ENCODE peak calls at places on chromosomes 3 and 15, in eight cellular contexts. C is fibroblast of the aortic adventitia, B is fibroblast of mammary gland, F is psoas muscle, N is GM12865, X is SK-N-SH, T is adrenal gland, H is kidney epithelial cell. S is an unnamed sample.

GRCh38 chr3:10706156-10707088 is 109.6 kb upstream of the SLC6A11 start:
- DNase-seq in C (no peak), B (no peak), F (no peak), N (no peak), X (peak; percentile 49), T (no peak), H (no peak), S (no peak)

GRCh38 chr15:59222906-59223579 is 16.4 kb downstream of the LDHAL6B start:
- DNase-seq in C (no peak), B (no peak), F (no peak), N (no peak), X (no peak), T (no peak), H (no peak), S (no peak)

GRCh38 chr3:175150812-175151411 is 291.8 kb downstream of the NAALADL2 start:
- DNase-seq in C (no peak), B (no peak), F (no peak), N (no peak), X (no peak), T (no peak), H (peak; percentile 31), S (no peak)

GRCh38 chr3:78912217-78912616 is 855.6 kb downstream of the ROBO1 start:
- DNase-seq in C (no peak), B (no peak), F (no peak), N (no peak), X (peak; percentile 4), T (no peak), H (no peak), S (no peak)

GRCh38 chr3:159741281-159741680 is 247.4 kb upstream of the IL12A start:
- DNase-seq in C (no peak), B (no peak), F (no peak), N (no peak), X (no peak), T (no peak), H (no peak), S (no peak)

GRCh38 chr15:34753236-34753894 is 1.4 kb downstream of the GJD2 start:
- DNase-seq in C (peak; percentile 50), B (peak; percentile 63), F (no peak), N (no peak), X (no peak), T (peak; percentile 47), H (peak; percentile 9), S (peak; percentile 4)

GRCh38 chr3:155236473-155236872 is 57.0 kb downstream of the STRIT1 start:
- DNase-seq in C (no peak), B (peak; percentile 31), F (no peak), N (no peak), X (no peak), T (no peak), H (no peak), S (no peak)

GRCh38 chr3:67564973-67565372 is 89.4 kb downstream of the SUCLG2 start:
- DNase-seq in C (no peak), B (no peak), F (no peak), N (no peak), X (no peak), T (no peak), H (no peak), S (no peak)

GRCh38 chr15:67838789-67839332 is 984 bp downstream of the RNU6-1 start:
- DNase-seq in C (no peak), B (no peak), F (peak; percentile 68), N (no peak), X (peak; percentile 75), T (peak; percentile 74), H (no peak), S (no peak)

GRCh38 chr15:97963779-97964178 is 3.3 kb downstream of the ARRDC4 start:
- DNase-seq in C (no peak), B (no peak), F (no peak), N (no peak), X (no peak), T (no peak), H (no peak), S (no peak)

GRCh38 chr15:88636654-88637053 is 2.2 kb upstream of the ISG20 start:
- DNase-seq in C (no peak), B (no peak), F (no peak), N (no peak), X (no peak), T (no peak), H (no peak), S (no peak)

GRCh38 chr3:13548696-13549512 is at the start of gene FBLN2:
- DNase-seq in C (peak; percentile 46), B (no peak), F (peak; percentile 66), N (no peak), X (peak; percentile 99), T (no peak), H (no peak), S (no peak)

GRCh38 chr15:57184502-57184901 is 191.8 kb upstream of the CGNL1 start:
- DNase-seq in C (no peak), B (peak; percentile 20), F (no peak), N (no peak), X (peak; percentile 12), T (no peak), H (no peak), S (no peak)
- H3K4me3 ChIP-seq in C (no peak overlapping the region), B (no peak overlapping the region), F (no peak overlapping the region), N (no peak overlapping the region), X (no peak overlapping the region), T (no peak overlapping the region), H (no peak overlapping the region), S (no peak overlapping the region)

DNA sequence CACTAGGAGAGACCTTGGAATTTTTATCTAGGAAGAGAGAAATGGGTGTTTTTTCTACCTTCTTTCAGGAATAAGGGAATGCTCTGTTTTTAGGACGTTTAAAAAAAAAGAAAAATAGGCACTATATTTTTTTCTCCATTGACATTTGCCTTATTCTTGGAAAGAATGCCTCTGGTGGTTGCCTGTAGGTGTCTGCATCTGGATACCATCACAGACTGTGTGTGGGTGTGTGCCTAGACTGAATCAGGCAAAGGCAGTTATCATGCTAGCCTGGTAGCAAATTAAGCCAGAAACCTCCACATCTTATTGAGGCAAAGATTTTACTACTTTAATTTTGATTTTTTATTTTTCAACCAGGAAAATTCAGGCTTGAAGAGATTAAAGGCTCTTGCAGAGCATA is 513.6 kb upstream of the KCNMB2 start:
- DNase-seq in C (peak; percentile 54), B (peak; percentile 55), F (no peak), N (no peak), X (no peak), T (no peak), H (no peak), S (no peak)
- TF ChIP-seq CTCF in C (no peak), B (peak; percentile 31), F (no peak), N (no peak), X (no peak), T (no peak), H (no peak), S (no peak)

GRCh38 chr3:126666002-126666401 is 11.1 kb upstream of the TXNRD3 start:
- DNase-seq in C (no peak), B (no peak), F (no peak), N (no peak), X (no peak), T (no peak), H (no peak), S (no peak)

GRCh38 chr3:126671521-126671920 is 16.6 kb upstream of the TXNRD3 start:
- DNase-seq in C (no peak), B (no peak), F (no peak), N (peak; percentile 34), X (no peak), T (no peak), H (no peak), S (no peak)

GRCh38 chr3:126667631-126668449 is 12.9 kb upstream of the TXNRD3 start:
- DNase-seq in C (no peak), B (no peak), F (no peak), N (no peak), X (no peak), T (no peak), H (no peak), S (no peak)

GRCh38 chr3:126666600-126667528 is 11.9 kb upstream of the TXNRD3 start:
- DNase-seq in C (no peak), B (no peak), F (no peak), N (no peak), X (no peak), T (no peak), H (no peak), S (no peak)

DNA sequence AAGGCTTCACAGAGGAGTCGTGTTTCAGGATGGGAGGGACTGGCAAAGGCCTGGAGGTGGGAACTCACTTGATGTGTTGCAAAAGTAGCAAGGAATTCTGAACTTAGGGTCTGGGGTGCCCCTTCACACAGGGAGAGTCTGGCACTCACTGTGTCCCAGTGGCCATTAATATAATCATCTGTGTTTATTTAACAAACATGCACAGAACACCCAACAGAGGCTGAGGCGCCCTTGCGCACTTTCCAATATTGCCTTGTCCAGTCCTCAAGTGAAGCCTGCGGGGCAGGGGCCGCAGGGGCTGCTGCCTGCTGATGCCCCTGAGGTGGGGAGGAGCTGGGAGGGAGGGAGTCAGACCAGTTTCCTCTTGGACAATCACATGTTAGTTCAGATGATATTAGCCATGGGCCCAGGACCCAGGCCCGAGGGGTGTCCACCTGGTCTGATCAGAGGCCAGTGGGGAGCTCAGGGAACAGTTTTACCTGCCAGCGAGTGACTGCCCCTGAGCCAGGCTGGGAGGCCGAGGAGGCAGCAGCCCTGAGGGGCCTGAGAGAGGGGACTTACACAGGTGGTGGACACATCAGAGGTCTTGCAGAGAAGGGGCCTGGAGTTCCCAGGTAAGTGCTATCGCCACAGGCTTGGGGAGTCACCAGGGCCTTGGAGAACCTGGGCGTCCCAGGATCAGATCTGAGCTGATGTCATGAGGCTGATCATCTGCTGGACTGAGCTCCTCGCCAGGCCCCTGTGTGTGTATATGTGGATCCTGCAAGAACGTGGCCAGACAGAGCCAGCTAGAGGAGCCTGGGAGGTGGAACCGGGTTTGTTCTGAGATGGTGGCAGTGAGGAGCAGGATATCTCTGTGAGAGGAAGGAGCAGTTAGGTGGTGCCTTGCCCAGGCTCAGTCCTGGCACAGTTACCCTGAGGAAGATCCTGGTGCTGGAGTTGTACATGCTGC is 13.8 kb upstream of the TXNRD3 start:
- DNase-seq in C (no peak), B (no peak), F (no peak), N (no peak), X (no peak), T (no peak), H (no peak), S (no peak)
- H3K4me3 ChIP-seq in C (no peak overlapping the region), B (no peak overlapping the region), F (no peak overlapping the region), N (no peak overlapping the region), X (no peak overlapping the region), T (no peak overlapping the region), H (no peak overlapping the region), S (no peak overlapping the region)

GRCh38 chr3:115336836-115337235 is 189.7 kb upstream of the ZBTB20 start:
- DNase-seq in C (no peak), B (no peak), F (no peak), N (no peak), X (no peak), T (no peak), H (no peak), S (no peak)
- TF ChIP-seq CTCF in C (no peak), B (no peak), F (no peak), N (no peak), X (no peak), T (no peak), H (no peak), S (no peak)